ENCODE peak calls at places on chromosomes 4 and X, in five cellular contexts. P, X, E, L and Z are unnamed samples.

GRCh38 chrX:150365953-150366911 is 3.1 kb downstream of the MAMLD1 start:
- DNase-seq in X (no peak), P (no peak), E (peak; percentile 64), L (peak; percentile 75), Z (peak; percentile 38)

GRCh38 chr4:98932539-98932938 is 3.6 kb upstream of the EIF4E start:
- DNase-seq in E (no peak), L (no peak), X (no peak), P (no peak), Z (no peak)

GRCh38 chr4:144371479-144371878 is 231.0 kb upstream of the GYPA start:
- DNase-seq in L (no peak), E (no peak), X (no peak), P (no peak), Z (no peak)

GRCh38 chr4:133000012-133000411 is 149.1 kb upstream of the PCDH10 start:
- DNase-seq in L (no peak), E (no peak), P (no peak), X (no peak), Z (no peak)

GRCh38 chrX:7194606-7195005 is 46.7 kb upstream of the PUDP start:
- DNase-seq in E (no peak), P (no peak), L (no peak), X (no peak), Z (no peak)

GRCh38 chr4:118351851-118352827 is 664 bp downstream of the PRSS12 start:
- DNase-seq in L (no peak), X (no peak), E (peak; percentile 76), P (peak; percentile 51), Z (peak; percentile 29)

GRCh38 chrX:19799319-19800182 is 87.8 kb downstream of the SH3KBP1 start:
- DNase-seq in P (no peak), E (no peak), X (no peak), L (no peak), Z (peak; percentile 19)

GRCh38 chr4:19455196-19455595 is 796.5 kb upstream of the SLIT2 start:
- DNase-seq in P (no peak), E (no peak), X (no peak), L (no peak), Z (peak; percentile 65)

GRCh38 chr4:54433686-54434085 is 204.6 kb downstream of the PDGFRA start:
- DNase-seq in E (no peak), P (no peak), X (no peak), L (no peak), Z (no peak)

GRCh38 chrX:152479525-152479924 is 28.4 kb upstream of the GABRA3 start:
- DNase-seq in L (no peak), P (no peak), E (no peak), X (no peak), Z (no peak)

DNA sequence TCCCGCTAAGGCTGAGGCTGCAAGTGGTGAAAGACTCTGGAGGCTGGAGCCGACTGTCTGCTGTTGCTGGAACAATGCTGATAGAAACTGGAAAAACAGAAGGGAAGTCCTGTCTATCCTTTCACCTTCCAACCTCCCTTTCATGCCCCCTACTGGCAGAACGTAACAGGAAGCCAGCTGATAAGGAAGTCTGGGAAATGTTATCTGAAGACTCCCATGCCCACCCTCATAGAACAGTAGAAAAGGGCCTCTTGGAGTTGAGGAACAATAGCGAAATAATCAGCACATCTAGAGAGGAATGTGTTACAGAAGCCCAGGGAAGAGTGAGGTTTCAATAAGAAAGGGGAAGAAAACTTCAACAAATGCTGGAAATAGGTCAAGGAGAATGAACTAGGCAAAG is 117.1 kb upstream of the DKK2 start:
- DNase-seq in E (no peak), X (no peak), P (no peak), L (no peak), Z (no peak)
- TF ChIP-seq CTCF in E (no peak), X (no peak), P (no peak), L (no peak), Z (peak; percentile 23)

GRCh38 chr4:10113362-10114047 is 3.1 kb downstream of the WDR1 start:
- DNase-seq in E (no peak), X (no peak), P (no peak), L (no peak), Z (no peak)
- TF ChIP-seq POLR2A in E (no peak), X (no peak), P (no peak), L (no peak), Z (no peak)

GRCh38 chr4:76956961-76957738 is 7.6 kb downstream of the SEPTIN11 start:
- DNase-seq in L (no peak), E (peak; percentile 15), P (no peak), X (no peak), Z (no peak)
- H3K27ac ChIP-seq in L (no peak overlapping the region), E (no peak overlapping the region), P (no peak overlapping the region), X (no peak overlapping the region), Z (no peak overlapping the region)

DNA sequence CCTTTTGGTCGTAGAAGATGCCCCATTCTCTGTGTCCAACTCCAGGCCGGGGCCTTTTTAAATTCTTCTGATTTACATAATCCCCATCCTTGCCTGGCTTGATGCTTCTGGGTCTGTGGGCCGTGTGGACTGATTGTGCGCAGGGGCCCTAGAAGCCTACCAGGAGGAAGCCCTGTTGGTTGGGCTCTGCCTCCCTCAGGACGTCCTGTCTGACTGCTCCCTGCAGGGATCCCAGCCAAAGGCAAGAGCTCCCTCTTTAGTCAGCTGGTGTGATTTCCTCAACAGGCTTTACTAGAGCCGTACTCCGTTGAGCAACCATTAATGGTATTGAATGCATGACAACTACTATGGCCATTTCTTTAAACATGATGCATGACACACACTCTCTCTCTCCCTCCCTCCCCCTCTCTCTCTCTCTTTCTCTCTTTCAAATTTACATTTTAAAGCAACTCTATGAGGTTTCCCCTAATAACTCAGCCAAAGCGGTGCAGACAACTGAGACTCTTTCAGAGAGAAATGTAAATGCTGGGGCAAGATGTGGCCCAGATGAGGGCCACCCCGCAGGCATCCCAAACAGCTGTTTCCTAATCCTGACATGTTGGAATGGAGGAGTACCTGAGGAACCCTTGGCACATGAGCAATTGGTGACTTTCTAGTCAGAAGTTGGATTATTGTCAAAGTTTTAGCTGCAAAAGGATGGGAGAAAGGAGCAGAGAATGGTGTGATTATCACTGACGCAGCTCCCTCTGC is 117.3 kb downstream of the DRD5 start:
- DNase-seq in P (peak; percentile 26), E (peak; percentile 10), L (peak; percentile 84), X (no peak), Z (peak; percentile 12)
- TF ChIP-seq CTCF in P (no peak), E (no peak), L (peak; percentile 44), X (no peak), Z (no peak)

GRCh38 chr4:164952551-164952950 is 24.9 kb downstream of the TRIM61 start:
- DNase-seq in L (no peak), E (no peak), P (no peak), X (no peak), Z (no peak)

GRCh38 chr4:164959896-164960295 is 17.6 kb downstream of the TRIM61 start:
- DNase-seq in X (no peak), E (no peak), P (no peak), L (no peak), Z (no peak)

GRCh38 chr4:164955107-164955805 is 22.2 kb downstream of the TRIM61 start:
- DNase-seq in L (no peak), X (no peak), P (no peak), E (no peak), Z (no peak)

DNA sequence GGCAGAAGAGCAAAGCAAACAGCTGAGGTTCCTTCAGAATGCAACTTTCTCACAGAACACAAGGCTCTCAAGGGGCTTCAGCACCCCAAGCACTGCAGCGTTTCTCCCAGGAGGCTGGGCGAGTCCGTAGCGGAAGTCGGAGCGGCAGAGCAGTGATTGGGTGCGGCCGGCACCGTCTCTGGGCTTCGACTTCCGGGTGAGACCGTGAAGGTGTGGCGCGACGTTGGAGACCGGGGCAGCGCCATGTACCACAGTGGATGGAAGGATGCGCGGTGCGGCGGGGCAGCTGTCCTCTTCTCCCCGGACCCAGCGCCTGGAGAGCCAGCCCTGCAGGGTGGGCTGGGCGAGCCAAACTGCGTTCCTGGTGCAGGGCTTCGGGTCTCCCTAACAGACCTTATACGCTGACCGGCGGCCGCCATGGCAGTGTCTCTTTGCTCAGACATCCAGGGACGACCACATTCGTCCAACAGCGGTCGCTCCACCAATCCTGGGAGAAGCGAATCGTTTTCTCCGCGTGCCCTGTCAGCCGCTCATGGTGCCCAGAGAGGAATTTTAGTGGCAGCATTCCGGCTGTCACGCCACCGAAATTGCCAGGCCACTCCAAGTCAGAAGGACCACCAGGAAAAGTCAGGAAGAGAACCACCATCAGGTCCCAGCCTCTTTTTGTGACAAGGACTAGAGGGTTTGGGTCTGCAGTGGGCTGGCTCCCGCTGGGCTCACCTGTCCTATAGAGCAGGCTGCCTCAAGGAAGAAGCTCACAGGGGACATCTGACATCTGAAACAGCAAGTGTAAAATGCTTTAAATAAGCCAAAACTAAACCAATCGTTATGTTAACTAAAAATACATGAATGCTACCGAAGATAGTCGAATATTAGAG is 20.5 kb downstream of the TRIM61 start:
- DNase-seq in P (peak; percentile 67), E (peak; percentile 90), X (peak; percentile 81), L (peak; percentile 88), Z (peak; percentile 91)
- TF ChIP-seq POLR2A in P (no peak), E (peak; percentile 36), X (no peak), L (no peak), Z (no peak)

DNA sequence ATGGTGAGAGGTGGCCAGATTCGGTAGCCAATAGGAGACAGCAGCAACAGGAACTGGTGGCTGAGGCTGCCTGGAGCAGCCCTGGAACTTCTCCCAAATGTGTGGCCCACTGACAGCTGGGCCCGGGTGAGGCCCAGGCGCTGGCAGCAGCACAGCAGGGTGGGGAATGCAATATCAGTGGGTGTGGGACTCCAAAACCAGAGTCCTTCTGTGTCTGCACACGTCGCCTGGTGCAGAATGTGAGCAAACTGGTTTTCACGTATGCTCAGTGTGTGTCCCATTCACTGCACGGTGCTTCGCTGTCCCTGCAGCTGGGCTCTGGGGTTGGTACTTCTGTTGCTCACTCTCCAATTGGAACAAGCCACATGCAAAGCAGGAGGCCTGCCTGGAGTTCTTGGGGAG is 14.4 kb upstream of the CENPU start:
- DNase-seq in E (peak; percentile 53), X (peak; percentile 75), L (no peak), P (peak; percentile 73), Z (peak; percentile 74)
- H3K27ac ChIP-seq in E (peak overlapping the region; percentile 26), X (peak overlapping the region; percentile 88), L (no peak overlapping the region), P (peak overlapping the region; percentile 81), Z (peak overlapping the region; percentile 93)

DNA sequence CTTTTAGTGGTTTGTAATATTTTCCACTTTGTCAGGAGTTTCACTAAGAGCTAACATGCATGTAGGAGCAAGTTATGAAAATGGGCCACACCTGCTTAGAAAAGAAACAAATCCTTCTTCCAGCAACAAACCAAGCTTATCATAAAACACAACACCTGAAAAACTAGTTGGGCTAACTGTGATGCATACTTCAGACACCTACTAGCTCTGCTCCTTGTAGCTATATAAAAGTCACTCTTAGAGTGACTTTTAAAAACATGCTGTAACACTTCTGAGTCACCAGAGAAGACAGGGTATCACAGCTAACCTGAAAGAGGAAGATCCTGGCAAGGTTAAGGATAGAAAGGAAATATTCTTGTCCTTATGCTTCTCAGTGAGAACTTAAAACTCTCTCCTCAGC is 3.6 kb upstream of the SLAIN2 start:
- DNase-seq in X (peak; percentile 60), P (no peak), E (no peak), L (no peak), Z (no peak)
- TF ChIP-seq CTCF in X (no peak), P (no peak), E (no peak), L (no peak), Z (no peak)

GRCh38 chr4:2794707-2795557 is 2.0 kb downstream of the SH3BP2 start:
- DNase-seq in P (peak; percentile 53), X (no peak), L (peak; percentile 88), E (peak; percentile 56), Z (peak; percentile 64)
- TF ChIP-seq POLR2A in P (no peak), X (no peak), L (no peak), E (peak; percentile 38), Z (no peak)

GRCh38 chrX:39475372-39475771 is 622.4 kb downstream of the BCOR start:
- DNase-seq in L (no peak), P (no peak), E (no peak), X (no peak), Z (no peak)
- H3K27ac ChIP-seq in L (no peak overlapping the region), P (no peak overlapping the region), E (no peak overlapping the region), X (no peak overlapping the region), Z (no peak overlapping the region)